ENCODE peak calls at places on chromosomes 2 and 18, in ten cellular contexts. One of them, this sample, is unnamed.

GRCh38 chr2:11022874-11023273 is 111.1 kb downstream of the KCNF1 start:
- DNase-seq in astrocyte of the spinal cord: no peak
- DNase-seq in HepG2: peak; percentile 13
- DNase-seq in cardiac muscle cell: no peak
- DNase-seq in astrocyte: no peak
- DNase-seq in coronary artery: no peak
- DNase-seq in epithelial cell of esophagus: no peak
- DNase-seq in sigmoid colon: no peak
- DNase-seq in PC-9: peak; percentile 79
- DNase-seq in kidney epithelial cell: no peak
- DNase-seq in this sample: no peak

GRCh38 chr18:79925656-79925979 is 25.8 kb downstream of the SLC66A2 start:
- DNase-seq in astrocyte of the spinal cord: no peak
- DNase-seq in HepG2: no peak
- DNase-seq in cardiac muscle cell: no peak
- DNase-seq in astrocyte: no peak
- DNase-seq in coronary artery: peak; percentile 36
- DNase-seq in epithelial cell of esophagus: no peak
- DNase-seq in sigmoid colon: peak; percentile 26
- DNase-seq in PC-9: no peak
- DNase-seq in kidney epithelial cell: no peak
- DNase-seq in this sample: no peak

GRCh38 chr18:8616026-8616401 is 6.8 kb downstream of the RAB12 start:
- DNase-seq in astrocyte of the spinal cord: no peak
- DNase-seq in HepG2: peak; percentile 35
- DNase-seq in cardiac muscle cell: no peak
- DNase-seq in astrocyte: peak; percentile 26
- DNase-seq in coronary artery: no peak
- DNase-seq in epithelial cell of esophagus: peak; percentile 69
- DNase-seq in sigmoid colon: no peak
- DNase-seq in PC-9: peak; percentile 24
- DNase-seq in kidney epithelial cell: no peak
- DNase-seq in this sample: no peak

GRCh38 chr2:30422437-30422805 is 24.6 kb upstream of the LCLAT1 start:
- DNase-seq in astrocyte of the spinal cord: no peak
- DNase-seq in HepG2: no peak
- DNase-seq in cardiac muscle cell: peak; percentile 56
- DNase-seq in astrocyte: no peak
- DNase-seq in coronary artery: no peak
- DNase-seq in epithelial cell of esophagus: peak; percentile 52
- DNase-seq in sigmoid colon: no peak
- DNase-seq in PC-9: no peak
- DNase-seq in kidney epithelial cell: no peak
- DNase-seq in this sample: peak; percentile 86

GRCh38 chr18:22977847-22978701 is 44.9 kb downstream of the RBBP8 start:
- DNase-seq in astrocyte of the spinal cord: peak; percentile 87
- DNase-seq in HepG2: no peak
- DNase-seq in cardiac muscle cell: peak; percentile 81
- DNase-seq in astrocyte: peak; percentile 92
- DNase-seq in coronary artery: no peak
- DNase-seq in epithelial cell of esophagus: peak; percentile 88
- DNase-seq in sigmoid colon: no peak
- DNase-seq in PC-9: peak; percentile 8
- DNase-seq in kidney epithelial cell: peak; percentile 91
- DNase-seq in this sample: peak; percentile 77

GRCh38 chr18:8435376-8435775 is 173.9 kb upstream of the RAB12 start:
- DNase-seq in astrocyte of the spinal cord: no peak
- DNase-seq in HepG2: no peak
- DNase-seq in cardiac muscle cell: no peak
- DNase-seq in astrocyte: no peak
- DNase-seq in coronary artery: no peak
- DNase-seq in epithelial cell of esophagus: no peak
- DNase-seq in sigmoid colon: no peak
- DNase-seq in PC-9: no peak
- DNase-seq in kidney epithelial cell: no peak
- DNase-seq in this sample: no peak

GRCh38 chr2:232421189-232421785 is 14.6 kb downstream of the ALPG start:
- DNase-seq in astrocyte of the spinal cord: no peak
- DNase-seq in HepG2: no peak
- DNase-seq in cardiac muscle cell: no peak
- DNase-seq in astrocyte: no peak
- DNase-seq in coronary artery: no peak
- DNase-seq in epithelial cell of esophagus: no peak
- DNase-seq in sigmoid colon: peak; percentile 36
- DNase-seq in PC-9: peak; percentile 52
- DNase-seq in kidney epithelial cell: no peak
- DNase-seq in this sample: no peak

GRCh38 chr18:36296591-36297418 is 708 bp upstream of the FHOD3 start:
- DNase-seq in astrocyte of the spinal cord: peak; percentile 83
- DNase-seq in HepG2: peak; percentile 32
- DNase-seq in cardiac muscle cell: peak; percentile 93
- DNase-seq in astrocyte: peak; percentile 77
- DNase-seq in coronary artery: peak; percentile 87
- DNase-seq in epithelial cell of esophagus: peak; percentile 70
- DNase-seq in sigmoid colon: peak; percentile 78
- DNase-seq in PC-9: peak; percentile 62
- DNase-seq in kidney epithelial cell: no peak
- DNase-seq in this sample: peak; percentile 87

GRCh38 chr2:72778410-72778809 is 47.4 kb downstream of the EXOC6B start:
- DNase-seq in astrocyte of the spinal cord: peak; percentile 33
- DNase-seq in HepG2: peak; percentile 67
- DNase-seq in cardiac muscle cell: peak; percentile 71
- DNase-seq in astrocyte: peak; percentile 62
- DNase-seq in coronary artery: no peak
- DNase-seq in epithelial cell of esophagus: peak; percentile 73
- DNase-seq in sigmoid colon: no peak
- DNase-seq in PC-9: no peak
- DNase-seq in kidney epithelial cell: peak; percentile 64
- DNase-seq in this sample: peak; percentile 22

GRCh38 chr2:196875414-196875813 is 51.1 kb downstream of the PGAP1 start:
- DNase-seq in astrocyte of the spinal cord: no peak
- DNase-seq in HepG2: no peak
- DNase-seq in cardiac muscle cell: no peak
- DNase-seq in astrocyte: no peak
- DNase-seq in coronary artery: no peak
- DNase-seq in epithelial cell of esophagus: no peak
- DNase-seq in sigmoid colon: no peak
- DNase-seq in PC-9: no peak
- DNase-seq in kidney epithelial cell: no peak
- DNase-seq in this sample: no peak

GRCh38 chr18:36155960-36156757 is 26.5 kb downstream of the ELP2 start:
- DNase-seq in astrocyte of the spinal cord: no peak
- DNase-seq in HepG2: no peak
- DNase-seq in cardiac muscle cell: no peak
- DNase-seq in astrocyte: peak; percentile 72
- DNase-seq in coronary artery: no peak
- DNase-seq in epithelial cell of esophagus: no peak
- DNase-seq in sigmoid colon: no peak
- DNase-seq in PC-9: no peak
- DNase-seq in kidney epithelial cell: no peak
- DNase-seq in this sample: peak; percentile 29

GRCh38 chr2:237253046-237253723 is 160.8 kb downstream of the COL6A3 start:
- DNase-seq in astrocyte of the spinal cord: peak; percentile 28
- DNase-seq in HepG2: no peak
- DNase-seq in cardiac muscle cell: no peak
- DNase-seq in astrocyte: peak; percentile 55
- DNase-seq in coronary artery: no peak
- DNase-seq in epithelial cell of esophagus: peak; percentile 73
- DNase-seq in sigmoid colon: no peak
- DNase-seq in PC-9: peak; percentile 23
- DNase-seq in kidney epithelial cell: no peak
- DNase-seq in this sample: peak; percentile 61

GRCh38 chr18:4142876-4143275 is 312.2 kb downstream of the DLGAP1 start:
- DNase-seq in astrocyte of the spinal cord: no peak
- DNase-seq in HepG2: no peak
- DNase-seq in cardiac muscle cell: no peak
- DNase-seq in astrocyte: no peak
- DNase-seq in coronary artery: no peak
- DNase-seq in epithelial cell of esophagus: no peak
- DNase-seq in sigmoid colon: no peak
- DNase-seq in PC-9: no peak
- DNase-seq in kidney epithelial cell: no peak
- DNase-seq in this sample: no peak

GRCh38 chr2:196113061-196113974 is 44.7 kb upstream of the DNAH7 start:
- DNase-seq in astrocyte of the spinal cord: peak; percentile 89
- DNase-seq in HepG2: no peak
- DNase-seq in cardiac muscle cell: peak; percentile 74
- DNase-seq in astrocyte: peak; percentile 88
- DNase-seq in coronary artery: no peak
- DNase-seq in epithelial cell of esophagus: peak; percentile 26
- DNase-seq in sigmoid colon: no peak
- DNase-seq in PC-9: no peak
- DNase-seq in kidney epithelial cell: no peak
- DNase-seq in this sample: peak; percentile 81

GRCh38 chr2:48339451-48339850 is 190.5 kb upstream of the STON1 start:
- DNase-seq in astrocyte of the spinal cord: no peak
- DNase-seq in HepG2: no peak
- DNase-seq in cardiac muscle cell: no peak
- DNase-seq in astrocyte: peak; percentile 29
- DNase-seq in coronary artery: no peak
- DNase-seq in epithelial cell of esophagus: peak; percentile 6
- DNase-seq in sigmoid colon: no peak
- DNase-seq in PC-9: no peak
- DNase-seq in kidney epithelial cell: no peak
- DNase-seq in this sample: peak; percentile 13

GRCh38 chr2:181742908-181743722 is 62.8 kb upstream of the NEUROD1 start:
- DNase-seq in astrocyte of the spinal cord: peak; percentile 73
- DNase-seq in HepG2: peak; percentile 66
- DNase-seq in cardiac muscle cell: peak; percentile 76
- DNase-seq in astrocyte: peak; percentile 38
- DNase-seq in coronary artery: no peak
- DNase-seq in epithelial cell of esophagus: peak; percentile 71
- DNase-seq in sigmoid colon: no peak
- DNase-seq in PC-9: peak; percentile 50
- DNase-seq in kidney epithelial cell: peak; percentile 9
- DNase-seq in this sample: peak; percentile 59

GRCh38 chr18:5455644-5456043 is 88.2 kb downstream of the EPB41L3 start:
- DNase-seq in astrocyte of the spinal cord: peak; percentile 82
- DNase-seq in HepG2: no peak
- DNase-seq in cardiac muscle cell: peak; percentile 66
- DNase-seq in astrocyte: peak; percentile 65
- DNase-seq in coronary artery: no peak
- DNase-seq in epithelial cell of esophagus: peak; percentile 28
- DNase-seq in sigmoid colon: no peak
- DNase-seq in PC-9: no peak
- DNase-seq in kidney epithelial cell: no peak
- DNase-seq in this sample: peak; percentile 40

GRCh38 chr2:59282374-59283057 is 1041.4 kb upstream of the FANCL start:
- DNase-seq in astrocyte of the spinal cord: no peak
- DNase-seq in HepG2: no peak
- DNase-seq in cardiac muscle cell: no peak
- DNase-seq in astrocyte: no peak
- DNase-seq in coronary artery: no peak
- DNase-seq in epithelial cell of esophagus: no peak
- DNase-seq in sigmoid colon: no peak
- DNase-seq in PC-9: no peak
- DNase-seq in kidney epithelial cell: no peak
- DNase-seq in this sample: no peak

GRCh38 chr2:20728114-20728758 is 61.3 kb downstream of the GDF7 start:
- DNase-seq in astrocyte of the spinal cord: peak; percentile 29
- DNase-seq in HepG2: peak; percentile 91
- DNase-seq in cardiac muscle cell: peak; percentile 31
- DNase-seq in astrocyte: peak; percentile 68
- DNase-seq in coronary artery: no peak
- DNase-seq in epithelial cell of esophagus: peak; percentile 77
- DNase-seq in sigmoid colon: no peak
- DNase-seq in PC-9: no peak
- DNase-seq in kidney epithelial cell: no peak
- DNase-seq in this sample: peak; percentile 21

GRCh38 chr2:123500988-123501387 is 524.1 kb upstream of the CNTNAP5 start:
- DNase-seq in astrocyte of the spinal cord: no peak
- DNase-seq in HepG2: no peak
- DNase-seq in cardiac muscle cell: no peak
- DNase-seq in astrocyte: no peak
- DNase-seq in coronary artery: no peak
- DNase-seq in epithelial cell of esophagus: peak; percentile 93
- DNase-seq in sigmoid colon: no peak
- DNase-seq in PC-9: no peak
- DNase-seq in kidney epithelial cell: no peak
- DNase-seq in this sample: no peak
- TF ChIP-seq CTCF in astrocyte of the spinal cord: no peak
- TF ChIP-seq CTCF in HepG2: no peak
- TF ChIP-seq CTCF in cardiac muscle cell: no peak
- TF ChIP-seq CTCF in astrocyte: no peak
- TF ChIP-seq CTCF in coronary artery: no peak
- TF ChIP-seq CTCF in epithelial cell of esophagus: no peak
- TF ChIP-seq CTCF in sigmoid colon: no peak
- TF ChIP-seq CTCF in PC-9: no peak
- TF ChIP-seq CTCF in kidney epithelial cell: no peak
- TF ChIP-seq CTCF in this sample: no peak

GRCh38 chr2:238791345-238791744 is 56.5 kb upstream of the TWIST2 start:
- DNase-seq in astrocyte of the spinal cord: no peak
- DNase-seq in HepG2: no peak
- DNase-seq in cardiac muscle cell: no peak
- DNase-seq in astrocyte: no peak
- DNase-seq in coronary artery: no peak
- DNase-seq in epithelial cell of esophagus: no peak
- DNase-seq in sigmoid colon: no peak
- DNase-seq in PC-9: no peak
- DNase-seq in kidney epithelial cell: no peak
- DNase-seq in this sample: peak; percentile 58
- H3K4me3 ChIP-seq in astrocyte of the spinal cord: no peak overlapping the region
- H3K4me3 ChIP-seq in HepG2: no peak overlapping the region
- H3K4me3 ChIP-seq in cardiac muscle cell: no peak overlapping the region
- H3K4me3 ChIP-seq in astrocyte: no peak overlapping the region
- H3K4me3 ChIP-seq in coronary artery: peak overlapping the region; percentile 52
- H3K4me3 ChIP-seq in epithelial cell of esophagus: no peak overlapping the region
- H3K4me3 ChIP-seq in sigmoid colon: no peak overlapping the region
- H3K4me3 ChIP-seq in PC-9: no peak overlapping the region
- H3K4me3 ChIP-seq in kidney epithelial cell: no peak overlapping the region
- H3K4me3 ChIP-seq in this sample: peak overlapping the region; percentile 58

GRCh38 chr2:171260471-171261424 is 100.1 kb upstream of the TLK1 start:
- DNase-seq in astrocyte of the spinal cord: no peak
- DNase-seq in HepG2: peak; percentile 32
- DNase-seq in cardiac muscle cell: no peak
- DNase-seq in astrocyte: no peak
- DNase-seq in coronary artery: no peak
- DNase-seq in epithelial cell of esophagus: no peak
- DNase-seq in sigmoid colon: no peak
- DNase-seq in PC-9: no peak
- DNase-seq in kidney epithelial cell: no peak
- DNase-seq in this sample: no peak
- TF ChIP-seq CTCF in astrocyte of the spinal cord: no peak
- TF ChIP-seq CTCF in HepG2: peak; percentile 55
- TF ChIP-seq CTCF in cardiac muscle cell: no peak
- TF ChIP-seq CTCF in astrocyte: no peak
- TF ChIP-seq CTCF in coronary artery: no peak
- TF ChIP-seq CTCF in epithelial cell of esophagus: no peak
- TF ChIP-seq CTCF in sigmoid colon: no peak
- TF ChIP-seq CTCF in PC-9: no peak
- TF ChIP-seq CTCF in kidney epithelial cell: no peak
- TF ChIP-seq CTCF in this sample: no peak

DNA sequence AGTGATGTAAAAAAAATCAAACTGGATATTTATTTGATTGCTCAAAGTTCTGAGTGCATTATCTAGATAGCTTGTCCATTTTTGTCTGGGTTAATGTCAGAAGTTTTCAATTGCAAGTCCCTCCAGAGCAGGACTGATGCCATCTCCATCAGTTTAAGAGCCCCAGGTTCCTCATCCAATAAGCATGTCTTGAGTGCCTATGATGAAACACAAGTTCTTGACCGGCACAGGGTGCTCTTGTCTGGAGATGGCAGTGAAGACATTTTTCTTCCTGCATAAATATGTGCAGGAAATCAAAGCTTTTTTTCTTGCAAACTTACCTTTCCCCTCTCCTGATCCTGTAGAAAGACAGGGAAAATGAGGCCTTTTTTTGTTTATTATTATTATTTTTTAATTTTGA is 31.9 kb downstream of the CAVIN2 start:
- DNase-seq in astrocyte of the spinal cord: no peak
- DNase-seq in HepG2: no peak
- DNase-seq in cardiac muscle cell: no peak
- DNase-seq in astrocyte: no peak
- DNase-seq in coronary artery: no peak
- DNase-seq in epithelial cell of esophagus: no peak
- DNase-seq in sigmoid colon: no peak
- DNase-seq in PC-9: no peak
- DNase-seq in kidney epithelial cell: no peak
- DNase-seq in this sample: no peak
- H3K4me3 ChIP-seq in astrocyte of the spinal cord: no peak overlapping the region
- H3K4me3 ChIP-seq in HepG2: no peak overlapping the region
- H3K4me3 ChIP-seq in cardiac muscle cell: no peak overlapping the region
- H3K4me3 ChIP-seq in astrocyte: no peak overlapping the region
- H3K4me3 ChIP-seq in coronary artery: no peak overlapping the region
- H3K4me3 ChIP-seq in epithelial cell of esophagus: no peak overlapping the region
- H3K4me3 ChIP-seq in sigmoid colon: no peak overlapping the region
- H3K4me3 ChIP-seq in PC-9: no peak overlapping the region
- H3K4me3 ChIP-seq in kidney epithelial cell: no peak overlapping the region
- H3K4me3 ChIP-seq in this sample: no peak overlapping the region